ENCODE peak calls at places on chromosomes 11 and 22, in four cellular contexts. One of them, this sample, is unnamed.

GRCh38 chr22:39153220-39153860 is 860 bp upstream of the CBX7 start:
- DNase-seq in brain pericyte: no peak
- DNase-seq in activated CD8-positive, alpha-beta memory T cell treated with anti-CD3 and anti-CD28 coated beads, Interleukin-2, amount 10 ng/mL, durations not matched to agents 7 days and 5 days: no peak
- DNase-seq in WERI-Rb-1: no peak
- DNase-seq in this sample: no peak

GRCh38 chr11:109644158-109644557 is 222.2 kb downstream of the C11orf87 start:
- DNase-seq in WERI-Rb-1: peak
- DNase-seq in brain pericyte: no peak
- DNase-seq in activated CD8-positive, alpha-beta memory T cell treated with anti-CD3 and anti-CD28 coated beads, Interleukin-2, amount 10 ng/mL, durations not matched to agents 7 days and 5 days: no peak
- DNase-seq in this sample: no peak

GRCh38 chr22:43988116-43988817 is 33.0 kb downstream of the SAMM50 start:
- DNase-seq in activated CD8-positive, alpha-beta memory T cell treated with anti-CD3 and anti-CD28 coated beads, Interleukin-2, amount 10 ng/mL, durations not matched to agents 7 days and 5 days: no peak
- DNase-seq in WERI-Rb-1: no peak
- DNase-seq in brain pericyte: no peak
- DNase-seq in this sample: no peak

GRCh38 chr11:116112031-116112935 is 608.1 kb upstream of the CADM1 start:
- DNase-seq in brain pericyte: no peak
- DNase-seq in activated CD8-positive, alpha-beta memory T cell treated with anti-CD3 and anti-CD28 coated beads, Interleukin-2, amount 10 ng/mL, durations not matched to agents 7 days and 5 days: no peak
- DNase-seq in WERI-Rb-1: no peak
- DNase-seq in this sample: peak

GRCh38 chr22:40414838-40415505 is 44.6 kb downstream of the SGSM3 start:
- DNase-seq in WERI-Rb-1: no peak
- DNase-seq in brain pericyte: no peak
- DNase-seq in activated CD8-positive, alpha-beta memory T cell treated with anti-CD3 and anti-CD28 coated beads, Interleukin-2, amount 10 ng/mL, durations not matched to agents 7 days and 5 days: no peak
- DNase-seq in this sample: no peak

GRCh38 chr11:124115782-124116616 is 749 bp downstream of the VWA5A start:
- DNase-seq in activated CD8-positive, alpha-beta memory T cell treated with anti-CD3 and anti-CD28 coated beads, Interleukin-2, amount 10 ng/mL, durations not matched to agents 7 days and 5 days: no peak
- DNase-seq in brain pericyte: no peak
- DNase-seq in WERI-Rb-1: no peak
- DNase-seq in this sample: no peak

GRCh38 chr11:71251159-71251721 is 1.1 kb downstream of the SHANK2 start:
- DNase-seq in brain pericyte: no peak
- DNase-seq in activated CD8-positive, alpha-beta memory T cell treated with anti-CD3 and anti-CD28 coated beads, Interleukin-2, amount 10 ng/mL, durations not matched to agents 7 days and 5 days: no peak
- DNase-seq in WERI-Rb-1: no peak
- DNase-seq in this sample: no peak

GRCh38 chr11:75269367-75269660 is 28.7 kb downstream of the TPBGL start:
- DNase-seq in brain pericyte: no peak
- DNase-seq in WERI-Rb-1: no peak
- DNase-seq in activated CD8-positive, alpha-beta memory T cell treated with anti-CD3 and anti-CD28 coated beads, Interleukin-2, amount 10 ng/mL, durations not matched to agents 7 days and 5 days: no peak
- DNase-seq in this sample: no peak

GRCh38 chr22:30969532-30970355 is 679 bp downstream of the TUG1 start:
- DNase-seq in WERI-Rb-1: peak
- DNase-seq in brain pericyte: no peak
- DNase-seq in activated CD8-positive, alpha-beta memory T cell treated with anti-CD3 and anti-CD28 coated beads, Interleukin-2, amount 10 ng/mL, durations not matched to agents 7 days and 5 days: peak
- DNase-seq in this sample: no peak

GRCh38 chr22:32803020-32803758 is 1.7 kb downstream of the TIMP3 start:
- DNase-seq in brain pericyte: no peak
- DNase-seq in activated CD8-positive, alpha-beta memory T cell treated with anti-CD3 and anti-CD28 coated beads, Interleukin-2, amount 10 ng/mL, durations not matched to agents 7 days and 5 days: no peak
- DNase-seq in WERI-Rb-1: peak
- DNase-seq in this sample: no peak

GRCh38 chr11:86627776-86628455 is 44.5 kb downstream of the ME3 start:
- DNase-seq in activated CD8-positive, alpha-beta memory T cell treated with anti-CD3 and anti-CD28 coated beads, Interleukin-2, amount 10 ng/mL, durations not matched to agents 7 days and 5 days: no peak
- DNase-seq in brain pericyte: no peak
- DNase-seq in WERI-Rb-1: no peak
- DNase-seq in this sample: no peak

GRCh38 chr11:1782831-1783724 is 19.4 kb upstream of the CTSD start:
- DNase-seq in brain pericyte: no peak
- DNase-seq in WERI-Rb-1: no peak
- DNase-seq in activated CD8-positive, alpha-beta memory T cell treated with anti-CD3 and anti-CD28 coated beads, Interleukin-2, amount 10 ng/mL, durations not matched to agents 7 days and 5 days: no peak
- DNase-seq in this sample: no peak

GRCh38 chr22:46596032-46596441 is 24.1 kb upstream of the GRAMD4 start:
- DNase-seq in WERI-Rb-1: peak
- DNase-seq in brain pericyte: no peak
- DNase-seq in activated CD8-positive, alpha-beta memory T cell treated with anti-CD3 and anti-CD28 coated beads, Interleukin-2, amount 10 ng/mL, durations not matched to agents 7 days and 5 days: no peak
- DNase-seq in this sample: no peak

GRCh38 chr11:70742553-70743291 is 344.4 kb downstream of the CTTN start:
- DNase-seq in brain pericyte: no peak
- DNase-seq in WERI-Rb-1: peak
- DNase-seq in activated CD8-positive, alpha-beta memory T cell treated with anti-CD3 and anti-CD28 coated beads, Interleukin-2, amount 10 ng/mL, durations not matched to agents 7 days and 5 days: no peak
- DNase-seq in this sample: no peak

GRCh38 chr11:70397983-70398833 is at the start of gene CTTN:
- DNase-seq in brain pericyte: peak
- DNase-seq in WERI-Rb-1: peak
- DNase-seq in activated CD8-positive, alpha-beta memory T cell treated with anti-CD3 and anti-CD28 coated beads, Interleukin-2, amount 10 ng/mL, durations not matched to agents 7 days and 5 days: peak
- DNase-seq in this sample: peak

GRCh38 chr11:73200256-73200655 is 17.8 kb upstream of the P2RY2 start:
- DNase-seq in activated CD8-positive, alpha-beta memory T cell treated with anti-CD3 and anti-CD28 coated beads, Interleukin-2, amount 10 ng/mL, durations not matched to agents 7 days and 5 days: no peak
- DNase-seq in WERI-Rb-1: no peak
- DNase-seq in brain pericyte: no peak
- DNase-seq in this sample: no peak

GRCh38 chr11:113781682-113782081 is 2.1 kb downstream of the CLDN25 start:
- DNase-seq in WERI-Rb-1: no peak
- DNase-seq in brain pericyte: no peak
- DNase-seq in activated CD8-positive, alpha-beta memory T cell treated with anti-CD3 and anti-CD28 coated beads, Interleukin-2, amount 10 ng/mL, durations not matched to agents 7 days and 5 days: no peak
- DNase-seq in this sample: no peak

GRCh38 chr11:108965602-108966001 is 300.7 kb downstream of the DDX10 start:
- DNase-seq in WERI-Rb-1: no peak
- DNase-seq in brain pericyte: no peak
- DNase-seq in activated CD8-positive, alpha-beta memory T cell treated with anti-CD3 and anti-CD28 coated beads, Interleukin-2, amount 10 ng/mL, durations not matched to agents 7 days and 5 days: no peak
- DNase-seq in this sample: no peak

GRCh38 chr11:28343304-28344233 is 235.4 kb downstream of the METTL15 start:
- DNase-seq in activated CD8-positive, alpha-beta memory T cell treated with anti-CD3 and anti-CD28 coated beads, Interleukin-2, amount 10 ng/mL, durations not matched to agents 7 days and 5 days: no peak
- DNase-seq in brain pericyte: peak
- DNase-seq in WERI-Rb-1: no peak
- DNase-seq in this sample: no peak

This sample was measured in osteocyte.